ENCODE peak calls at places on chromosomes 16 and 17, in four cellular contexts. One of them, this sample, is unnamed.

GRCh38 chr17:29927546-29927945 is 2.5 kb downstream of the SSH2 start:
- DNase-seq in fibroblast of pulmonary artery: peak; percentile 45
- DNase-seq in pancreas: no peak
- DNase-seq in epithelial cell of esophagus: no peak
- DNase-seq in this sample: no peak

GRCh38 chr17:4959261-4959965 is 8.2 kb downstream of the SPAG7 start:
- DNase-seq in fibroblast of pulmonary artery: no peak
- DNase-seq in pancreas: no peak
- DNase-seq in epithelial cell of esophagus: no peak
- DNase-seq in this sample: no peak

GRCh38 chr16:6611535-6611934 is 721.1 kb upstream of the RBFOX1 start:
- DNase-seq in fibroblast of pulmonary artery: no peak
- DNase-seq in pancreas: no peak
- DNase-seq in epithelial cell of esophagus: no peak
- DNase-seq in this sample: no peak

GRCh38 chr17:17641621-17642409 is 39.4 kb upstream of the RAI1 start:
- DNase-seq in fibroblast of pulmonary artery: peak; percentile 87
- DNase-seq in pancreas: peak; percentile 72
- DNase-seq in epithelial cell of esophagus: peak; percentile 78
- DNase-seq in this sample: peak; percentile 75

GRCh38 chr16:9850716-9851115 is 331.5 kb downstream of the GRIN2A start:
- DNase-seq in fibroblast of pulmonary artery: no peak
- DNase-seq in pancreas: no peak
- DNase-seq in epithelial cell of esophagus: no peak
- DNase-seq in this sample: no peak

GRCh38 chr17:77924757-77925336 is 33.7 kb upstream of the TNRC6C start:
- DNase-seq in fibroblast of pulmonary artery: peak; percentile 85
- DNase-seq in pancreas: peak; percentile 52
- DNase-seq in epithelial cell of esophagus: no peak
- DNase-seq in this sample: peak; percentile 20

GRCh38 chr16:57988929-57989328 is 11.5 kb downstream of the ZNF319 start:
- DNase-seq in fibroblast of pulmonary artery: no peak
- DNase-seq in pancreas: no peak
- DNase-seq in epithelial cell of esophagus: peak; percentile 92
- DNase-seq in this sample: no peak

GRCh38 chr16:11494433-11494832 is 92.3 kb downstream of the LITAF start:
- DNase-seq in fibroblast of pulmonary artery: no peak
- DNase-seq in pancreas: no peak
- DNase-seq in epithelial cell of esophagus: no peak
- DNase-seq in this sample: no peak

GRCh38 chr17:27929990-27930389 is 36.8 kb upstream of the LYRM9 start:
- DNase-seq in fibroblast of pulmonary artery: peak; percentile 11
- DNase-seq in pancreas: no peak
- DNase-seq in epithelial cell of esophagus: no peak
- DNase-seq in this sample: no peak

GRCh38 chr17:40218006-40218739 is 931 bp upstream of the WIPF2 start:
- DNase-seq in fibroblast of pulmonary artery: no peak
- DNase-seq in pancreas: no peak
- DNase-seq in epithelial cell of esophagus: peak; percentile 16
- DNase-seq in this sample: no peak

GRCh38 chr17:38507436-38507835 is 79.2 kb downstream of the ARHGAP23 start:
- DNase-seq in fibroblast of pulmonary artery: peak; percentile 11
- DNase-seq in pancreas: no peak
- DNase-seq in epithelial cell of esophagus: no peak
- DNase-seq in this sample: no peak

GRCh38 chr16:10180771-10181163 is 1.5 kb downstream of the GRIN2A start:
- DNase-seq in fibroblast of pulmonary artery: peak; percentile 2
- DNase-seq in pancreas: peak; percentile 38
- DNase-seq in epithelial cell of esophagus: no peak
- DNase-seq in this sample: peak; percentile 52

GRCh38 chr17:76275382-76276068 is 10.4 kb downstream of the UBALD2 start:
- DNase-seq in fibroblast of pulmonary artery: no peak
- DNase-seq in pancreas: peak; percentile 41
- DNase-seq in epithelial cell of esophagus: no peak
- DNase-seq in this sample: no peak

GRCh38 chr16:55909876-55910275 is 34.7 kb upstream of the CES5A start:
- DNase-seq in fibroblast of pulmonary artery: no peak
- DNase-seq in pancreas: no peak
- DNase-seq in epithelial cell of esophagus: no peak
- DNase-seq in this sample: no peak

GRCh38 chr17:48626470-48627241 is 498 bp upstream of the HOXB9 start:
- DNase-seq in fibroblast of pulmonary artery: peak; percentile 29
- DNase-seq in pancreas: no peak
- DNase-seq in epithelial cell of esophagus: no peak
- DNase-seq in this sample: peak; percentile 87

GRCh38 chr17:53896047-53896446 is 73.3 kb downstream of the KIF2B start:
- DNase-seq in fibroblast of pulmonary artery: no peak
- DNase-seq in pancreas: no peak
- DNase-seq in epithelial cell of esophagus: peak; percentile 2
- DNase-seq in this sample: no peak

GRCh38 chr17:42132941-42133340 is 10.3 kb downstream of the HSPB9 start:
- DNase-seq in fibroblast of pulmonary artery: peak; percentile 69
- DNase-seq in pancreas: peak; percentile 73
- DNase-seq in epithelial cell of esophagus: peak; percentile 61
- DNase-seq in this sample: peak; percentile 72

GRCh38 chr16:58487566-58488351 is 12.2 kb upstream of the NDRG4 start:
- DNase-seq in fibroblast of pulmonary artery: peak; percentile 80
- DNase-seq in pancreas: peak; percentile 84
- DNase-seq in epithelial cell of esophagus: peak; percentile 77
- DNase-seq in this sample: peak; percentile 90

GRCh38 chr17:40218740-40219072 is 398 bp upstream of the WIPF2 start:
- DNase-seq in fibroblast of pulmonary artery: peak; percentile 84
- DNase-seq in pancreas: peak; percentile 76
- DNase-seq in epithelial cell of esophagus: peak; percentile 59
- DNase-seq in this sample: peak; percentile 91

GRCh38 chr17:49996495-49997255 is 1.7 kb upstream of the DLX3 start:
- DNase-seq in fibroblast of pulmonary artery: peak; percentile 33
- DNase-seq in pancreas: peak; percentile 64
- DNase-seq in epithelial cell of esophagus: no peak
- DNase-seq in this sample: peak; percentile 85

GRCh38 chr17:54678158-54678557 is 222.5 kb upstream of the TOM1L1 start:
- DNase-seq in fibroblast of pulmonary artery: no peak
- DNase-seq in pancreas: no peak
- DNase-seq in epithelial cell of esophagus: no peak
- DNase-seq in this sample: no peak

GRCh38 chr17:1031711-1032110 is 34.8 kb downstream of the TIMM22 start:
- DNase-seq in fibroblast of pulmonary artery: peak; percentile 54
- DNase-seq in pancreas: no peak
- DNase-seq in epithelial cell of esophagus: no peak
- DNase-seq in this sample: no peak

GRCh38 chr17:83177611-83178532 is 98.5 kb downstream of the METRNL start:
- DNase-seq in fibroblast of pulmonary artery: no peak
- DNase-seq in pancreas: peak; percentile 24
- DNase-seq in epithelial cell of esophagus: no peak
- DNase-seq in this sample: no peak

GRCh38 chr16:67326472-67327309 is at the start of the genes KCTD19 and LRRC36:
- DNase-seq in fibroblast of pulmonary artery: no peak
- DNase-seq in pancreas: peak; percentile 86
- DNase-seq in epithelial cell of esophagus: peak; percentile 30
- DNase-seq in this sample: peak; percentile 97

GRCh38 chr16:75924397-75924796 is 198.1 kb upstream of the CPHXL start:
- DNase-seq in fibroblast of pulmonary artery: no peak
- DNase-seq in pancreas: no peak
- DNase-seq in epithelial cell of esophagus: no peak
- DNase-seq in this sample: no peak

GRCh38 chr16:25110392-25110947 is 1.1 kb upstream of the LCMT1 start:
- DNase-seq in fibroblast of pulmonary artery: no peak
- DNase-seq in pancreas: no peak
- DNase-seq in epithelial cell of esophagus: no peak
- DNase-seq in this sample: no peak

GRCh38 chr17:8683355-8683754 is 52.8 kb upstream of the MYH10 start:
- DNase-seq in fibroblast of pulmonary artery: no peak
- DNase-seq in pancreas: no peak
- DNase-seq in epithelial cell of esophagus: no peak
- DNase-seq in this sample: no peak

GRCh38 chr17:8687732-8688131 is 56.9 kb downstream of the CCDC42 start:
- DNase-seq in fibroblast of pulmonary artery: no peak
- DNase-seq in pancreas: no peak
- DNase-seq in epithelial cell of esophagus: no peak
- DNase-seq in this sample: no peak

GRCh38 chr17:8680850-8681174 is 50.3 kb upstream of the MYH10 start:
- DNase-seq in fibroblast of pulmonary artery: no peak
- DNase-seq in pancreas: no peak
- DNase-seq in epithelial cell of esophagus: no peak
- DNase-seq in this sample: no peak

GRCh38 chr17:8681175-8681949 is 50.8 kb upstream of the MYH10 start:
- DNase-seq in fibroblast of pulmonary artery: peak; percentile 77
- DNase-seq in pancreas: no peak
- DNase-seq in epithelial cell of esophagus: no peak
- DNase-seq in this sample: no peak

DNA sequence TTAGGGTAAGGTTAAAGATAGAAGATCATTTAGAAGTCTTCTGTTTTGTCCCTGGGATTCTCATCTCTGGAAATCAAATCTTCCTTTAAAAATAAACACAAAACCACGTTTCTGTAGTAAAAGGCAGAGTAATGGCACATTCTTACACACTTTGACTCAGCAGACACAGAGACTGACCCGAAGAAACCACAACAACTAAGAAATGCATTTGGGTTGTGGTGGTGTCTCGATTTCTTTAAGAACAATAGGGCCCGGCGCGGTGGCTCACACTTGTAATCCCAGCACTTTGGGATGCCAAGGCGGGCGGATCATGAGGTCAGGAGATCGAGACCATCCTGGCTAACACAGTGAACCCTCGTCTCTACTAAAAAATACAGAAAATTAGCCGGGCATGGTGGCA is 54.9 kb upstream of the MYH10 start:
- DNase-seq in fibroblast of pulmonary artery: no peak
- DNase-seq in pancreas: no peak
- DNase-seq in epithelial cell of esophagus: no peak
- DNase-seq in this sample: no peak
- TF ChIP-seq CTCF in fibroblast of pulmonary artery: no peak
- TF ChIP-seq CTCF in pancreas: no peak
- TF ChIP-seq CTCF in epithelial cell of esophagus: no peak
- TF ChIP-seq CTCF in this sample: no peak

GRCh38 chr17:35627417-35627816 is 40.3 kb downstream of the AP2B1 start:
- DNase-seq in fibroblast of pulmonary artery: no peak
- DNase-seq in pancreas: no peak
- DNase-seq in epithelial cell of esophagus: peak; percentile 24
- DNase-seq in this sample: no peak

DNA sequence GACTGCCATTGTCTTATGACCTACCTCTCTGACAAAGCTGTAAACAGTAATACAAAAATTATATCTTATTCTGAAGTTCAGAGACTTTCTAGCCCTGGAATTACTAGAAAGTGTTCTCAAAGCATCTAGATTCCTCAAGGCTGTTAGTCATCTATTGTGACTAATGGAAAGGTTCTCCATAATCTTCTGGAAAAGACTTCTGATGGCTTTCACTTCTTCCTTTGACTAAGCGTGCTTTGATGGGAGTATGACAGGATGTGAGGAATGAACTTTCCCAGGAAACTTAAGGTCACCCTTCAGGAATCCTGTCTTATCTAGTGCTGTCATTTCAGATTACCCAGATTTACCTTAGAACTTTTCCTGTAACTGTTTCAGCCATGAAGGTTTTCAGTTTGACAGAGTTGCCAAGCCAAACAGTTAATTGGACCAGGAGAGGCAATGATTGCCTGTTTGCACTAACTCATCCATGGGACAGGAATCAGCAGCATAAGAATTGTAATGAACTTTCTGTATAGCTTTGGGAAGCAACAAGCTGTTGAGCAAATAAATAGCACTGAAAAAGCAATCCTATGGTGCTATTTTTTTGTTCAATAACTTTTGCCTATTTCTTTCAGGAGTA is 43.5 kb downstream of the AP2B1 start:
- DNase-seq in fibroblast of pulmonary artery: peak; percentile 60
- DNase-seq in pancreas: no peak
- DNase-seq in epithelial cell of esophagus: peak; percentile 80
- DNase-seq in this sample: no peak
- TF ChIP-seq CTCF in fibroblast of pulmonary artery: no peak
- TF ChIP-seq CTCF in pancreas: no peak
- TF ChIP-seq CTCF in epithelial cell of esophagus: no peak
- TF ChIP-seq CTCF in this sample: no peak

GRCh38 chr17:74840989-74841666 is 18.6 kb downstream of the GRIN2C start:
- DNase-seq in fibroblast of pulmonary artery: peak; percentile 49
- DNase-seq in pancreas: no peak
- DNase-seq in epithelial cell of esophagus: peak; percentile 18
- DNase-seq in this sample: no peak

GRCh38 chr17:74840500-74840899 is 19.2 kb downstream of the GRIN2C start:
- DNase-seq in fibroblast of pulmonary artery: no peak
- DNase-seq in pancreas: no peak
- DNase-seq in epithelial cell of esophagus: no peak
- DNase-seq in this sample: no peak

GRCh38 chr17:74842146-74842598 is 17.5 kb downstream of the GRIN2C start:
- DNase-seq in fibroblast of pulmonary artery: no peak
- DNase-seq in pancreas: no peak
- DNase-seq in epithelial cell of esophagus: no peak
- DNase-seq in this sample: no peak

GRCh38 chr17:74843352-74843627 is 16.4 kb downstream of the GRIN2C start:
- DNase-seq in fibroblast of pulmonary artery: no peak
- DNase-seq in pancreas: no peak
- DNase-seq in epithelial cell of esophagus: no peak
- DNase-seq in this sample: no peak

DNA sequence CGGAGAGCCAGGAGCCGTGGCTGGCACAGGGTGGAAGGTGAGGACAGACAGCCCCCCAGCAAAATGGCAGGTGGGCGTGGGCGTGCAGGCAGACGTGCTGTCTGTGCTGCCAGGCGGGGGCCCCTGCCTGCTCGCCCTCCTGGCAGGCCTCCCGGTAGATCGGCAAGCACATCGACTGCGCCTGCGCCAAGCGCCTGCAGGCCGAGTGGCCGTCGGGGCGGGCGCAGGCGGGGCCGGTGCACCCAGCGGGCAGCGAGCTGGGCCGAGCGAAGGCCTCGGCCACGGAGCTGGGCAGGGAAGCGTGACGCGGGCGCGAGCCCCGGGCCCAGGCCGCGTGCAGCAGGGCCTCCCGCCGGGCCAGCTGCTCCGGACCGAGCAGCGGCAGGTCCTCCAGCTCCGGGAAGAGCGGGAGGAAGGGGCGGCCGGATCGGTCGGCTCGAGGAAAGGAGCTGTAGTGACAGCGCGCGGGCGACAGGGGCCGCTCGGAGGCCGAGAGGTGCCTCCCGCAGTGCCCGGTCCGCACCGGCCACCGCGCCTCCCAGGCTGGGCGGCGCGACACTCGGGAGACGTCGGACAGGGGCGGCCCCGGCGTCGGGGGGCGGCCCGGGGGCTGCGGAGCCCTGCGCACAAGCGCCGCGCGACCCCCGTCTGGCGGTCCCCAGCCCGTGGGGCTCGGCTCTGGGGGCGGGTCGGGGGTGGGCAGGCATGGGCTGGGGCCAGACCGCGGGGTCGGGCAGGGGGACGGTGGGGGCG is 16.9 kb downstream of the GRIN2C start:
- DNase-seq in fibroblast of pulmonary artery: peak; percentile 69
- DNase-seq in pancreas: peak; percentile 84
- DNase-seq in epithelial cell of esophagus: peak; percentile 44
- DNase-seq in this sample: peak; percentile 77
- TF ChIP-seq CTCF in fibroblast of pulmonary artery: peak; percentile 24
- TF ChIP-seq CTCF in pancreas: peak; percentile 38
- TF ChIP-seq CTCF in epithelial cell of esophagus: peak; percentile 35
- TF ChIP-seq CTCF in this sample: peak; percentile 66

DNA sequence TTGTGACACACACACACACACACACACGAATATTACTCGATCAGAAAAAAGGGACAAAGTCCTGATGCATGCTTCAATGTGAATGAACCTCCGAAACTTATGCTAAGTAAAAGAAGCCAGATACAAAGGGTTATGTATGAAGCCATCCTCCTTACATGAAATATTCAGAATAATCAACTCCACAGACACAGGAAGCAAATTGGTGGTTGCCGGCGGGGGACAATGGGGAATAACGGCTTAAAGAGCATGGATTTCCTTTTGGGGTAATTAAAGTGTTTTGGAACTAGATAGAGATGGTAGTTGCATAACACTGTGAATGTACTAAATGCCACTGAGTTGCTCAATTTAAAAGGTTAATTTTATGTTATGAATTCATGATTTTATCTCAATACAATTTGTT is 8.1 kb upstream of the CACNG5 start:
- DNase-seq in fibroblast of pulmonary artery: no peak
- DNase-seq in pancreas: no peak
- DNase-seq in epithelial cell of esophagus: no peak
- DNase-seq in this sample: no peak
- TF ChIP-seq CTCF in fibroblast of pulmonary artery: no peak
- TF ChIP-seq CTCF in pancreas: no peak
- TF ChIP-seq CTCF in epithelial cell of esophagus: no peak
- TF ChIP-seq CTCF in this sample: no peak